ENCODE peak calls at places on chromosomes 4 and X, in eight cellular contexts. G is brain microvascular endothelial cell, W is cardiac fibroblast, L is choroid plexus epithelial cell, Y is progenitor cell of endocrine pancreas, Q is fibroblast of the aortic adventitia, X is lower leg skin, T is IMR-90. U is an unnamed sample.

GRCh38 chr4:108172231-108172779 is 3.6 kb upstream of the LEF1 start:
- DNase-seq in G (no peak), W (no peak), L (no peak), Y (peak), Q (no peak), X (no peak), T (no peak), U (peak)

GRCh38 chrX:30627818-30628652 is 25.2 kb upstream of the GK start:
- DNase-seq in G (no peak), W (peak), L (no peak), Y (no peak), Q (no peak), X (no peak), T (no peak), U (no peak)

GRCh38 chrX:642436-643210 is 12.0 kb downstream of the SHOX start:
- DNase-seq in G (no peak), W (peak), L (no peak), Y (peak), Q (no peak), X (peak), T (no peak), U (no peak)

GRCh38 chr4:81142744-81143143 is 72.3 kb downstream of the PRKG2 start:
- DNase-seq in G (no peak), W (peak), L (peak), Y (no peak), Q (peak), X (no peak), T (peak), U (no peak)

GRCh38 chr4:183038436-183038835 is 60.6 kb upstream of the WWC2 start:
- DNase-seq in G (no peak), W (no peak), L (no peak), Y (no peak), Q (no peak), X (no peak), T (no peak), U (no peak)

GRCh38 chr4:138330531-138330930 is 88.4 kb upstream of the SLC7A11 start:
- DNase-seq in G (no peak), W (peak), L (peak), Y (no peak), Q (no peak), X (no peak), T (peak), U (no peak)

GRCh38 chr4:98447648-98448047 is 186.5 kb downstream of the RAP1GDS1 start:
- DNase-seq in G (no peak), W (no peak), L (peak), Y (no peak), Q (no peak), X (no peak), T (no peak), U (peak)

GRCh38 chr4:35725131-35725530 is 519.2 kb downstream of the ARAP2 start:
- DNase-seq in G (no peak), W (no peak), L (no peak), Y (no peak), Q (no peak), X (no peak), T (no peak), U (no peak)

GRCh38 chr4:147596377-147596776 is 20.8 kb upstream of the TMEM184C start:
- DNase-seq in G (no peak), W (no peak), L (peak), Y (no peak), Q (no peak), X (no peak), T (peak), U (no peak)

GRCh38 chr4:152698012-152698499 is 18.3 kb upstream of the TMEM154 start:
- DNase-seq in G (no peak), W (no peak), L (no peak), Y (no peak), Q (no peak), X (no peak), T (no peak), U (no peak)

GRCh38 chr4:74675673-74676279 is 118.5 kb downstream of the BTC start:
- DNase-seq in G (peak), W (peak), L (peak), Y (peak), Q (peak), X (no peak), T (peak), U (peak)

GRCh38 chrX:49956313-49956712 is 33.9 kb downstream of the CLCN5 start:
- DNase-seq in G (no peak), W (no peak), L (no peak), Y (no peak), Q (no peak), X (no peak), T (no peak), U (no peak)

GRCh38 chr4:79217043-79217442 is 108.8 kb downstream of the NAA11 start:
- DNase-seq in G (no peak), W (no peak), L (no peak), Y (no peak), Q (no peak), X (no peak), T (no peak), U (no peak)

GRCh38 chr4:143391261-143391660 is 54.6 kb downstream of the GAB1 start:
- DNase-seq in G (no peak), W (no peak), L (no peak), Y (no peak), Q (no peak), X (no peak), T (no peak), U (no peak)

GRCh38 chrX:130999360-130999759 is 58.8 kb upstream of the ARHGAP36 start:
- DNase-seq in G (no peak), W (no peak), L (no peak), Y (no peak), Q (no peak), X (no peak), T (no peak), U (no peak)

GRCh38 chr4:188138227-188138626 is 1.0 kb upstream of the TRIML1 start:
- DNase-seq in G (peak), W (no peak), L (no peak), Y (no peak), Q (no peak), X (peak), T (no peak), U (no peak)

GRCh38 chr4:55866973-55867574 is 13.6 kb downstream of the EXOC1 start:
- DNase-seq in G (peak), W (peak), L (peak), Y (no peak), Q (peak), X (no peak), T (peak), U (peak)

GRCh38 chr4:161382655-161383054 is 781.1 kb downstream of the FSTL5 start:
- DNase-seq in G (no peak), W (no peak), L (no peak), Y (no peak), Q (no peak), X (no peak), T (no peak), U (no peak)

GRCh38 chr4:87971866-87972265 is 3.6 kb upstream of the SPP1 start:
- DNase-seq in G (no peak), W (no peak), L (no peak), Y (no peak), Q (no peak), X (no peak), T (no peak), U (no peak)

GRCh38 chrX:134712272-134712671 is 54.0 kb upstream of the PLAC1 start:
- DNase-seq in G (no peak), W (no peak), L (no peak), Y (no peak), Q (no peak), X (no peak), T (no peak), U (peak)

GRCh38 chrX:63506320-63506719 is 155.2 kb upstream of the SPIN4 start:
- DNase-seq in G (no peak), W (peak), L (peak), Y (no peak), Q (peak), X (no peak), T (peak), U (no peak)

GRCh38 chr4:102722740-102723139 is 38.0 kb downstream of the MANBA start:
- DNase-seq in G (no peak), W (no peak), L (no peak), Y (no peak), Q (no peak), X (no peak), T (no peak), U (no peak)

GRCh38 chrX:119228506-119229290 is 7.4 kb upstream of the PGRMC1 start:
- DNase-seq in G (peak), W (peak), L (peak), Y (no peak), Q (peak), X (no peak), T (peak), U (no peak)

GRCh38 chrX:85590638-85591037 is 211.2 kb upstream of the POF1B start:
- DNase-seq in G (no peak), W (no peak), L (no peak), Y (no peak), Q (no peak), X (no peak), T (no peak), U (no peak)

GRCh38 chr4:148052448-148052847 is 320.6 kb downstream of the ARHGAP10 start:
- DNase-seq in G (no peak), W (no peak), L (peak), Y (no peak), Q (no peak), X (no peak), T (peak), U (peak)

GRCh38 chr4:141158219-141158618 is 24.9 kb upstream of the RNF150 start:
- DNase-seq in G (no peak), W (peak), L (peak), Y (no peak), Q (peak), X (no peak), T (peak), U (no peak)

GRCh38 chr4:2443986-2444740 is 24.7 kb upstream of the RNF4 start:
- DNase-seq in G (no peak), W (no peak), L (no peak), Y (no peak), Q (no peak), X (no peak), T (no peak), U (no peak)

GRCh38 chrX:9557508-9557907 is 92.7 kb downstream of the TBL1X start:
- DNase-seq in G (no peak), W (no peak), L (no peak), Y (no peak), Q (no peak), X (peak), T (no peak), U (no peak)

GRCh38 chrX:155048997-155049619 is 21.8 kb downstream of the CMC4 start:
- DNase-seq in G (peak), W (peak), L (peak), Y (peak), Q (peak), X (no peak), T (peak), U (peak)

GRCh38 chrX:47587906-47588735 is 5.9 kb downstream of the TIMP1 start:
- DNase-seq in G (no peak), W (no peak), L (no peak), Y (no peak), Q (no peak), X (peak), T (no peak), U (no peak)

GRCh38 chr4:87093443-87094123 is 126.8 kb downstream of the KLHL8 start:
- DNase-seq in G (peak), W (peak), L (peak), Y (no peak), Q (peak), X (no peak), T (peak), U (peak)

GRCh38 chr4:74202062-74202586 is 44.2 kb downstream of the MTHFD2L start:
- DNase-seq in G (no peak), W (no peak), L (no peak), Y (no peak), Q (peak), X (no peak), T (peak), U (no peak)

GRCh38 chr4:21946858-21947257 is 1.7 kb downstream of the KCNIP4 start:
- DNase-seq in G (no peak), W (no peak), L (no peak), Y (no peak), Q (no peak), X (no peak), T (no peak), U (no peak)

GRCh38 chr4:189022441-189023035 is 883.3 kb downstream of the TRIML1 start:
- DNase-seq in G (peak), W (peak), L (no peak), Y (no peak), Q (peak), X (no peak), T (peak), U (no peak)

GRCh38 chr4:8557151-8558076 is 22.8 kb upstream of the GPR78 start:
- DNase-seq in G (no peak), W (no peak), L (no peak), Y (no peak), Q (no peak), X (no peak), T (no peak), U (no peak)

GRCh38 chr4:72118017-72118416 is 86.2 kb downstream of the NPFFR2 start:
- DNase-seq in G (no peak), W (no peak), L (no peak), Y (no peak), Q (no peak), X (no peak), T (no peak), U (no peak)

GRCh38 chrX:150694738-150695410 is 1.7 kb downstream of the MTMR1 start:
- DNase-seq in G (no peak), W (no peak), L (no peak), Y (no peak), Q (no peak), X (no peak), T (no peak), U (peak)

GRCh38 chr4:52645315-52645714 is 13.8 kb downstream of the USP46 start:
- DNase-seq in G (no peak), W (no peak), L (no peak), Y (no peak), Q (no peak), X (no peak), T (no peak), U (no peak)

DNA sequence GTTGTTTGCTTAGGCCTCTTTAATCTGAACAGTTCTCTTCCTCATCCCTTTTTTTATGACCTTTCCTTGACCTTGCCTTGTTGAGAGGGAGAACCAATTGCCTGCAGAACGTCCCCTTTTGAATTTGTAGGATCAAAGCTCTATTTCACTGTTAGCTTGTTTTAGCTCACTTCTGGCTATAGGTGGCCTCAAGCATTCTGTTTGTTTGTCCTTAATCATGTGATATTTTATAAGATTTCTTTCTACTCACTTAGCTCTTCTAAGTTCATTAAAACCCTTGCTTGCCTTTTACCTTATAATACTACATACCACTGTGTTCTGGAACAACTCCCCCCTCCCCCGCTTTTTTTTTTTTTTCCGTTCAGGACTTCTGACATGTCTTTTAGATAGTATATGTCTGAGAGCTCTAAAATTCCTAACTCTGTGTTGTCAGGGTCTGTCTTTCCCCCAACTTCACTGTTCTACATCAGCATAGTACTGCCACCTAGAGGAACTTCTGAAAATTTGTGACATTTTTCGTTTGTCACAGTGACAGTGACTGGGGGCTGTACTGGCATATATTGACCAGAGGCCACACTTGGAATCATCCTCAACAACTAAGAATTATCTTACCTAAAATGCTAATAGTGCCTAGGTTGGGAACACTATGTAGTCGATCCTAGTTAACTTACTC is 128.5 kb downstream of the LARP7 start:
- DNase-seq in G (peak), W (peak), L (peak), Y (no peak), Q (peak), X (no peak), T (peak), U (peak)
- TF ChIP-seq CTCF in G (peak), W (peak), L (peak), Y (peak), Q (peak), X (no peak), T (peak), U (peak)

GRCh38 chr4:155299103-155299502 is 77.7 kb downstream of the MAP9 start:
- DNase-seq in G (no peak), W (no peak), L (no peak), Y (no peak), Q (no peak), X (no peak), T (no peak), U (no peak)

GRCh38 chr4:155305619-155306018 is 71.1 kb downstream of the MAP9 start:
- DNase-seq in G (no peak), W (no peak), L (no peak), Y (no peak), Q (no peak), X (no peak), T (no peak), U (no peak)

GRCh38 chr4:155307731-155308277 is 69.0 kb downstream of the MAP9 start:
- DNase-seq in G (no peak), W (no peak), L (no peak), Y (no peak), Q (no peak), X (no peak), T (no peak), U (no peak)

DNA sequence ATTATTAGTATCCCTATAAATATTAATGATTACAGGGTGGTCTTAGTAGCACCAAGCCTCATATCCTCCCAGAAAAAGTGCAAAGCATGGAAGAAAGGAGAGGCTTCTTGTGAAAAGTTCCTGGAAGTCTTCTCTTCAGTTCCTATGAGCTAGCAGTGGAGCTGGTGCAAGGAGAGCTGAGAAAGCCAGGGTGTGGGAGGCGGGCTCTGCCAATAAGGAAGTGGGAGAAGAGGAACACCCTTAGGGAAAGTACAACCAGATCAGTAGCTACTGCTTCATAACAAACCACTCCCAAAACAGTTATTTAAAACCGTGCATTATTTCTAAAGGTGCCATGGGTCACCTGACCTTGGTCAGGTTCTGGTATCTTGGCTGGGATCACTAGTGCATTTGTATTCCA is 72.4 kb downstream of the MAP9 start:
- DNase-seq in G (no peak), W (no peak), L (no peak), Y (no peak), Q (no peak), X (no peak), T (no peak), U (no peak)
- TF ChIP-seq CTCF in G (no peak), W (no peak), L (no peak), Y (no peak), Q (no peak), X (no peak), T (no peak), U (no peak)

GRCh38 chr4:763922-764321 is 58.3 kb downstream of the PCGF3 start:
- DNase-seq in G (no peak), W (no peak), L (no peak), Y (no peak), Q (no peak), X (no peak), T (no peak), U (no peak)

GRCh38 chr4:763191-763810 is 57.7 kb downstream of the PCGF3 start:
- DNase-seq in G (no peak), W (no peak), L (no peak), Y (no peak), Q (no peak), X (no peak), T (no peak), U (no peak)

GRCh38 chr4:761739-762138 is 56.1 kb downstream of the PCGF3 start:
- DNase-seq in G (no peak), W (no peak), L (no peak), Y (no peak), Q (no peak), X (no peak), T (no peak), U (no peak)

GRCh38 chr4:761086-761485 is 55.5 kb downstream of the PCGF3 start:
- DNase-seq in G (no peak), W (no peak), L (no peak), Y (no peak), Q (no peak), X (no peak), T (no peak), U (no peak)

GRCh38 chr4:762211-763190 is 56.9 kb downstream of the PCGF3 start:
- DNase-seq in G (peak), W (peak), L (peak), Y (no peak), Q (peak), X (no peak), T (no peak), U (no peak)
- TF ChIP-seq CTCF in G (peak), W (peak), L (peak), Y (peak), Q (peak), X (no peak), T (peak), U (no peak)

GRCh38 chrX:151722241-151722846 is 6.5 kb downstream of the FATE1 start:
- DNase-seq in G (no peak), W (no peak), L (peak), Y (peak), Q (peak), X (no peak), T (no peak), U (no peak)
- TF ChIP-seq CTCF in G (peak), W (no peak), L (peak), Y (peak), Q (peak), X (no peak), T (peak), U (no peak)

GRCh38 chr4:18578307-18578706 is 556.8 kb upstream of the LCORL start:
- DNase-seq in G (no peak), W (no peak), L (no peak), Y (no peak), Q (no peak), X (no peak), T (no peak), U (no peak)
- TF ChIP-seq CTCF in G (no peak), W (no peak), L (no peak), Y (no peak), Q (no peak), X (no peak), T (no peak), U (no peak)

GRCh38 chr4:38873290-38873949 is 5.8 kb downstream of the FAM114A1 start:
- DNase-seq in G (no peak), W (no peak), L (no peak), Y (no peak), Q (no peak), X (no peak), T (no peak), U (no peak)
- TF ChIP-seq CTCF in G (peak), W (no peak), L (peak), Y (peak), Q (no peak), X (no peak), T (peak), U (peak)

DNA sequence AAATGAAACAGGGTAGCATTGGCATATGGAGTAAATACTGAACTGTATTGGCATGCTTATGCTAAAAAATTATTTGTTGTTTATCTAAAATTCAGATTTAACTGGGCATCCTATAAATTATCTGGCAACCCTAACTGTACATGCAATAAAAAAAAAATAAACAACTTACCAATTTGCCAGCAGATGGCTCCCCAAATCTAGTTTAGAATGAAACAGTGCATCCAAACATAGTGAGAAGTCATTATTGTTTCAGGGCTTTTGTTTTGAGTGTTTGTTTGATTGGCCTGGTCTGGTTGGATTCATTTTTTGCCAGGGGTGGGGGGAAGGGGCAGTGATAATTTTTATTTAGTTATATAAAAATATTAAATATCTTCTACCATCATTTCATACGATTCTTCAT is 12.8 kb upstream of the NSUN7 start:
- DNase-seq in G (no peak), W (peak), L (peak), Y (no peak), Q (peak), X (no peak), T (peak), U (peak)
- TF ChIP-seq CTCF in G (peak), W (peak), L (peak), Y (peak), Q (peak), X (no peak), T (peak), U (peak)

DNA sequence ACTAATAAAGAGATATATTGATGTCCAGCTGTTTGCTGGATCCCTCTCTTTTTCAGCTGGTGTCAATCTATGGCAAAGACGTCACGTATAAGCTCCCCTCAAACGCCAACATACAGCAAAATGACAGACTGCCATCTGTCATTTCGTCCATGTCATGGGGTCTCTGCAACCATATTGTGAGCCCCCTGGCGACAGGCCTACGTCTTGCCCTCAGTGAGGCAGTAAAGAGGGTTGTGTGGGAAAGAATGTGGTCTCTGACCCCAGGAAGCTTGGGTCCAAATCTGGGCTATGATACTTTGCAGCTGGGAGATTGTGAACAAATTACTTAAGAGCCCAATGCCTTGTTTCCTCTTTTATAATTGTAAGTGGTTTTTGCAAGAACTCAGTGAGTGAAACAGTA is 7.4 kb downstream of the SUPT20HL2 start:
- DNase-seq in G (no peak), W (no peak), L (no peak), Y (no peak), Q (no peak), X (no peak), T (no peak), U (no peak)
- TF ChIP-seq CTCF in G (peak), W (no peak), L (no peak), Y (peak), Q (no peak), X (no peak), T (no peak), U (no peak)